ENCODE peak calls at places on chromosomes 1 and 21, in ten cellular contexts. G is left cardiac atrium; Z is ELF-1; L is activated naive CD4-positive, alpha-beta T cell; D is BJ; Q is hypothalamus; V is GM18507; S is HFF-Myc; X is GM13977; K is nucleus accumbens. T is an unnamed sample.

GRCh38 chr1:221611930-221612777 is 129.7 kb downstream of the DUSP10 start:
- DNase-seq in G (peak), Z (peak), L (no peak), D (peak), Q (no peak), V (no peak), S (peak), X (no peak), K (no peak), T (peak)

GRCh38 chr1:20137604-20138003 is 1.5 kb upstream of the PLA2G2F start:
- DNase-seq in G (no peak), Z (no peak), L (no peak), D (no peak), Q (no peak), V (no peak), S (no peak), X (no peak), K (no peak), T (no peak)

GRCh38 chr1:198713081-198713480 is 74.2 kb downstream of the PTPRC start:
- DNase-seq in G (no peak), Z (no peak), L (no peak), D (peak), Q (no peak), V (no peak), S (no peak), X (no peak), K (no peak), T (peak)

GRCh38 chr1:70436617-70437236 is 25.7 kb downstream of the CTH start:
- DNase-seq in G (no peak), Z (no peak), L (no peak), D (peak), Q (no peak), V (no peak), S (no peak), X (no peak), K (no peak), T (no peak)

GRCh38 chr21:42500736-42501135 is 4.7 kb upstream of the RSPH1 start:
- DNase-seq in G (no peak), Z (no peak), L (no peak), D (no peak), Q (no peak), V (no peak), S (no peak), X (no peak), K (no peak), T (no peak)

GRCh38 chr1:24248859-24249258 is 61.8 kb upstream of the IFNLR1 start:
- DNase-seq in G (no peak), Z (no peak), L (no peak), D (no peak), Q (no peak), V (no peak), S (no peak), X (no peak), K (no peak), T (no peak)

GRCh38 chr1:3444736-3445135 is 9.7 kb upstream of the ARHGEF16 start:
- DNase-seq in G (peak), Z (no peak), L (no peak), D (no peak), Q (no peak), V (no peak), S (no peak), X (no peak), K (no peak), T (no peak)

GRCh38 chr1:18118078-18118477 is 10.5 kb downstream of the IGSF21 start:
- DNase-seq in G (no peak), Z (no peak), L (no peak), D (no peak), Q (peak), V (no peak), S (no peak), X (no peak), K (peak), T (no peak)

GRCh38 chr1:204872262-204872881 is 1.7 kb downstream of the NFASC start:
- DNase-seq in G (no peak), Z (no peak), L (no peak), D (no peak), Q (no peak), V (no peak), S (no peak), X (no peak), K (no peak), T (no peak)

GRCh38 chr1:92482404-92482664 is 4.4 kb downstream of the GFI1 start:
- DNase-seq in G (no peak), Z (no peak), L (no peak), D (no peak), Q (no peak), V (no peak), S (no peak), X (no peak), K (no peak), T (no peak)

GRCh38 chr1:2316451-2316940 is 74.9 kb downstream of the MORN1 start:
- DNase-seq in G (no peak), Z (peak), L (no peak), D (no peak), Q (no peak), V (no peak), S (no peak), X (no peak), K (no peak), T (no peak)

GRCh38 chr1:224203243-224204016 is 20.4 kb downstream of the DEGS1 start:
- DNase-seq in G (peak), Z (peak), L (no peak), D (peak), Q (peak), V (no peak), S (no peak), X (no peak), K (no peak), T (peak)

GRCh38 chr1:202207292-202207691 is 13.7 kb downstream of the LGR6 start:
- DNase-seq in G (peak), Z (no peak), L (no peak), D (peak), Q (no peak), V (no peak), S (peak), X (no peak), K (no peak), T (peak)

GRCh38 chr1:177426533-177426932 is 255.8 kb downstream of the BRINP2 start:
- DNase-seq in G (no peak), Z (no peak), L (no peak), D (no peak), Q (no peak), V (no peak), S (no peak), X (no peak), K (no peak), T (no peak)

GRCh38 chr1:93061895-93062792 is 16.9 kb upstream of the MTF2 start:
- DNase-seq in G (peak), Z (peak), L (no peak), D (no peak), Q (no peak), V (no peak), S (no peak), X (peak), K (peak), T (no peak)

GRCh38 chr1:75265792-75266191 is 131.6 kb downstream of the LHX8 start:
- DNase-seq in G (no peak), Z (peak), L (no peak), D (no peak), Q (no peak), V (no peak), S (peak), X (peak), K (no peak), T (no peak)

GRCh38 chr21:15210235-15210678 is 145.5 kb upstream of the NRIP1 start:
- DNase-seq in G (peak), Z (peak), L (no peak), D (no peak), Q (no peak), V (no peak), S (no peak), X (no peak), K (no peak), T (no peak)

GRCh38 chr1:157725214-157725577 is 24.6 kb upstream of the FCRL3 start:
- DNase-seq in G (no peak), Z (no peak), L (no peak), D (no peak), Q (no peak), V (no peak), S (no peak), X (no peak), K (no peak), T (no peak)

T was measured in non-pigmented ciliary epithelial cell.